ENCODE peak calls at places on chromosomes 16 and 17, in seven cellular contexts. A is nephron progenitor cell; M is Peyer's patch; N is GM13977; D is A549; U is CD8-positive, alpha-beta T cell; X is CD4-positive, alpha-beta T cell. V is an unnamed sample.

GRCh38 chr17:64213995-64214507 is 49.0 kb downstream of the TEX2 start:
- DNase-seq in A (no peak), M (no peak), N (no peak), D (no peak), U (no peak), X (no peak), V (no peak)

GRCh38 chr16:59848314-59848713 is 1114.2 kb upstream of the GOT2 start:
- DNase-seq in A (no peak), M (no peak), N (no peak), D (no peak), U (no peak), X (no peak), V (no peak)

GRCh38 chr17:1227917-1228751 is 42.1 kb upstream of the BHLHA9 start:
- DNase-seq in A (peak; percentile 31), M (peak; percentile 81), N (peak; percentile 88), D (no peak), U (peak; percentile 39), X (no peak), V (peak; percentile 55)

GRCh38 chr16:79089735-79090284 is 510.7 kb downstream of the MAF start:
- DNase-seq in A (no peak), M (peak; percentile 63), N (no peak), D (no peak), U (peak; percentile 54), X (peak; percentile 6), V (no peak)

GRCh38 chr16:21599158-21599993 is at the start of gene METTL9:
- DNase-seq in A (peak; percentile 94), M (peak; percentile 97), N (peak; percentile 94), D (peak; percentile 87), U (peak; percentile 94), X (peak; percentile 93), V (peak; percentile 97)

GRCh38 chr17:68302666-68303065 is 11.4 kb downstream of the ARSG start:
- DNase-seq in A (no peak), M (no peak), N (no peak), D (no peak), U (no peak), X (no peak), V (no peak)

GRCh38 chr16:81511371-81511770 is 66.8 kb downstream of the CMIP start:
- DNase-seq in A (no peak), M (no peak), N (no peak), D (peak; percentile 60), U (no peak), X (no peak), V (peak; percentile 8)

GRCh38 chr16:24838554-24839266 is 7.1 kb upstream of the SLC5A11 start:
- DNase-seq in A (no peak), M (no peak), N (no peak), D (peak; percentile 37), U (no peak), X (no peak), V (no peak)

GRCh38 chr17:53719229-53719628 is 103.5 kb upstream of the KIF2B start:
- DNase-seq in A (no peak), M (no peak), N (no peak), D (no peak), U (no peak), X (no peak), V (no peak)

GRCh38 chr16:82651921-82652601 is 25.3 kb downstream of the CDH13 start:
- DNase-seq in A (no peak), M (peak; percentile 58), N (no peak), D (no peak), U (no peak), X (no peak), V (no peak)

GRCh38 chr17:10513284-10514067 is 4.9 kb downstream of the MYH1 start:
- DNase-seq in A (no peak), M (no peak), N (no peak), D (no peak), U (no peak), X (no peak), V (no peak)

GRCh38 chr17:5817475-5818395 is 233.4 kb upstream of the NLRP1 start:
- DNase-seq in A (no peak), M (no peak), N (no peak), D (no peak), U (no peak), X (no peak), V (no peak)

GRCh38 chr17:79625706-79626105 is 14.9 kb upstream of the RBFOX3 start:
- DNase-seq in A (no peak), M (peak; percentile 11), N (no peak), D (no peak), U (no peak), X (no peak), V (peak; percentile 16)

GRCh38 chr16:10871157-10871991 is 5.6 kb upstream of the CIITA start:
- DNase-seq in A (no peak), M (peak; percentile 84), N (peak; percentile 64), D (no peak), U (peak; percentile 47), X (no peak), V (no peak)

GRCh38 chr17:78671607-78672404 is 94.6 kb upstream of the DNAH17 start:
- DNase-seq in A (no peak), M (peak; percentile 27), N (no peak), D (no peak), U (no peak), X (no peak), V (no peak)

GRCh38 chr17:41539979-41540701 is 12.0 kb upstream of the KRT19 start:
- DNase-seq in A (no peak), M (no peak), N (no peak), D (no peak), U (no peak), X (no peak), V (no peak)

GRCh38 chr16:20760346-20760745 is 3.5 kb upstream of the ACSM3 start:
- DNase-seq in A (no peak), M (no peak), N (no peak), D (no peak), U (no peak), X (no peak), V (no peak)

GRCh38 chr16:11356573-11357331 is 11.5 kb downstream of the RMI2 start:
- DNase-seq in A (peak; percentile 70), M (peak; percentile 88), N (peak; percentile 44), D (peak; percentile 74), U (peak; percentile 50), X (peak; percentile 41), V (peak; percentile 81)

GRCh38 chr16:25081702-25082101 is 29.8 kb upstream of the LCMT1 start:
- DNase-seq in A (no peak), M (no peak), N (no peak), D (no peak), U (no peak), X (no peak), V (no peak)

GRCh38 chr16:52861614-52862022 is 191.1 kb downstream of the CHD9NB start:
- DNase-seq in A (peak; percentile 11), M (no peak), N (no peak), D (no peak), U (no peak), X (no peak), V (no peak)

GRCh38 chr17:38601539-38602351 is 4.0 kb downstream of the SRCIN1 start:
- DNase-seq in A (peak; percentile 57), M (peak; percentile 82), N (no peak), D (peak; percentile 47), U (no peak), X (no peak), V (no peak)

GRCh38 chr16:69589434-69590269 is 23.9 kb downstream of the NFAT5 start:
- DNase-seq in A (no peak), M (no peak), N (no peak), D (no peak), U (no peak), X (no peak), V (no peak)

GRCh38 chr16:47426806-47427205 is 34.1 kb downstream of the ITFG1 start:
- DNase-seq in A (no peak), M (no peak), N (no peak), D (no peak), U (no peak), X (no peak), V (no peak)

GRCh38 chr16:57145964-57146647 is 39.7 kb downstream of the PSME3IP1 start:
- DNase-seq in A (no peak), M (no peak), N (no peak), D (no peak), U (no peak), X (no peak), V (no peak)

GRCh38 chr17:75843577-75844529 is at the start of gene UNC13D:
- DNase-seq in A (no peak), M (peak; percentile 85), N (peak; percentile 81), D (no peak), U (peak; percentile 80), X (peak; percentile 61), V (no peak)

GRCh38 chr17:73984981-73985380 is 218.5 kb upstream of the RPL38 start:
- DNase-seq in A (no peak), M (no peak), N (no peak), D (no peak), U (no peak), X (no peak), V (no peak)

GRCh38 chr16:67897231-67897630 is 4.2 kb downstream of the PSKH1 start:
- DNase-seq in A (no peak), M (no peak), N (no peak), D (no peak), U (no peak), X (no peak), V (no peak)

GRCh38 chr17:28475151-28475900 is 1.9 kb downstream of the SLC13A2 start:
- DNase-seq in A (no peak), M (peak; percentile 65), N (no peak), D (no peak), U (no peak), X (no peak), V (no peak)

GRCh38 chr17:35871415-35871814 is 2.7 kb upstream of the HEATR9 start:
- DNase-seq in A (no peak), M (no peak), N (no peak), D (no peak), U (peak; percentile 45), X (no peak), V (no peak)

DNA sequence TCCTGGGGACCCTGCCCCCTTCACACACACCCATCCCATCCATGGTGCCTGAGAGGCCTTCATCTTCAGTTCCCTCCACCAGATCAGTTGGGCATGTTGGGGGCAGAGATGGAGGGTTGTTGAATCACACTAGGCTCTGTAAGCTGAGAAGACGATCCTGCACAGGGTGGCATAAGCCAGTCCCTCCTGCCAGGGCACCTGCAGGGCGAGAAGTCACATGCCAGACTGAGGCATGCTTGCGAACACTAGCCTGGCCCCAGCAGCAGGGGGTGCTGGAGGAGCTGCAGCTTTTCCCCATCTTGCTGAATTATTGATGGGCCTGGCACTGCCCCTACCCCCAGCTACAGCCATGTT is 6.1 kb upstream of the TBX2 start:
- DNase-seq in A (no peak), M (no peak), N (no peak), D (no peak), U (no peak), X (no peak), V (no peak)
- TF ChIP-seq CTCF in A (no peak), M (no peak), N (peak; percentile 25), D (peak; percentile 32), U (no peak), X (no peak), V (no peak)

GRCh38 chr16:3027983-3028715 is 4.3 kb downstream of the THOC6 start:
- DNase-seq in A (peak; percentile 97), M (peak; percentile 95), N (peak; percentile 97), D (peak; percentile 79), U (peak; percentile 83), X (peak; percentile 85), V (peak; percentile 92)
- TF ChIP-seq CTCF in A (peak; percentile 79), M (peak; percentile 82), N (peak; percentile 94), D (peak; percentile 88), U (peak; percentile 80), X (peak; percentile 84), V (peak; percentile 83)

GRCh38 chr17:47742319-47743181 is 9.5 kb downstream of the TBX21 start:
- DNase-seq in A (peak; percentile 78), M (peak; percentile 48), N (peak; percentile 68), D (no peak), U (peak; percentile 59), X (peak; percentile 34), V (no peak)
- TF ChIP-seq CTCF in A (peak; percentile 88), M (peak; percentile 15), N (peak; percentile 63), D (peak; percentile 26), U (peak; percentile 43), X (peak; percentile 60), V (peak; percentile 5)

GRCh38 chr16:64627288-64627687 is 494.6 kb downstream of the CDH11 start:
- DNase-seq in A (no peak), M (no peak), N (no peak), D (no peak), U (no peak), X (no peak), V (no peak)
- TF ChIP-seq CTCF in A (no peak), M (no peak), N (no peak), D (no peak), U (no peak), X (no peak), V (no peak)